ENCODE peak calls at places on chromosomes 2 and 18, in ten cellular contexts. B is AG09319; L is skeletal muscle cell; F is H54; W is stimulated activated CD4-positive, alpha-beta T cell treated with anti-CD3 and anti-CD28 coated beads, Interleukin-1b, Interleukin-23, amount 100 ng/mL, for 48 hours; M is ovary; U is pulmonary artery endothelial cell; I is neural crest cell; Q is HuH-7.5; J is COR-L47. O is an unnamed sample.

GRCh38 chr2:240459401-240460242 is 24.2 kb downstream of the GPC1 start:
- DNase-seq in B (no peak), L (no peak), F (no peak), W (no peak), M (peak), U (no peak), I (no peak), Q (no peak), J (no peak), O (no peak)

GRCh38 chr18:49094979-49095632 is 144.3 kb upstream of the SMAD7 start:
- DNase-seq in B (peak), L (peak), F (peak), W (no peak), M (no peak), U (no peak), I (no peak), Q (no peak), J (no peak), O (peak)

GRCh38 chr18:49849331-49850217 is 36.2 kb upstream of the ACAA2 start:
- DNase-seq in B (peak), L (peak), F (peak), W (no peak), M (peak), U (peak), I (no peak), Q (peak), J (peak), O (peak)

GRCh38 chr2:195489101-195489500 is 167.9 kb upstream of the SLC39A10 start:
- DNase-seq in B (no peak), L (peak), F (no peak), W (no peak), M (no peak), U (no peak), I (no peak), Q (no peak), J (no peak), O (no peak)

GRCh38 chr2:134381141-134381540 is 127.3 kb downstream of the MGAT5 start:
- DNase-seq in B (no peak), L (no peak), F (no peak), W (no peak), M (no peak), U (no peak), I (no peak), Q (no peak), J (no peak), O (no peak)

GRCh38 chr18:35117951-35118411 is 76.8 kb downstream of the MAPRE2 start:
- DNase-seq in B (no peak), L (peak), F (no peak), W (no peak), M (no peak), U (no peak), I (no peak), Q (no peak), J (no peak), O (no peak)

GRCh38 chr2:60861736-60862135 is 19.6 kb upstream of the REL start:
- DNase-seq in B (no peak), L (no peak), F (no peak), W (no peak), M (no peak), U (no peak), I (no peak), Q (no peak), J (no peak), O (no peak)

GRCh38 chr18:36771246-36771645 is 57.6 kb downstream of the TPGS2 start:
- DNase-seq in B (no peak), L (no peak), F (no peak), W (no peak), M (no peak), U (no peak), I (no peak), Q (no peak), J (no peak), O (no peak)

GRCh38 chr2:160221391-160222276 is 21.6 kb upstream of the ITGB6 start:
- DNase-seq in B (no peak), L (peak), F (peak), W (no peak), M (peak), U (no peak), I (no peak), Q (peak), J (no peak), O (no peak)

GRCh38 chr2:106975641-106976040 is 89.7 kb upstream of the ST6GAL2 start:
- DNase-seq in B (no peak), L (no peak), F (no peak), W (no peak), M (no peak), U (no peak), I (no peak), Q (no peak), J (no peak), O (no peak)

GRCh38 chr2:19228092-19228670 is 130.2 kb downstream of the OSR1 start:
- DNase-seq in B (no peak), L (no peak), F (no peak), W (no peak), M (no peak), U (no peak), I (peak), Q (no peak), J (no peak), O (no peak)

GRCh38 chr2:95047629-95048510 is 22.4 kb downstream of the MAL start:
- DNase-seq in B (no peak), L (no peak), F (no peak), W (no peak), M (no peak), U (no peak), I (no peak), Q (no peak), J (no peak), O (no peak)

GRCh38 chr2:140457483-140457882 is 1673.3 kb downstream of the LRP1B start:
- DNase-seq in B (no peak), L (no peak), F (no peak), W (no peak), M (no peak), U (no peak), I (no peak), Q (no peak), J (peak), O (no peak)

O was measured in HFF-Myc.